ENCODE peak calls at places on chromosomes 5 and 9, in eight cellular contexts. Q is A549, S is SK-N-SH, X is GM23248, U is fibroblast of lung, B is OCI-LY7, A is neuronal stem cell, T is PC-9. Y is an unnamed sample.

GRCh38 chr5:172745836-172746235 is 25.2 kb downstream of the DUSP1 start:
- DNase-seq in Q (no peak), S (no peak), X (no peak), U (no peak), B (no peak), A (no peak), T (no peak), Y (no peak)

GRCh38 chr5:123708074-123708806 is 196.3 kb downstream of the CSNK1G3 start:
- DNase-seq in Q (peak; percentile 20), S (no peak), X (peak; percentile 84), U (peak; percentile 91), B (no peak), A (no peak), T (no peak), Y (no peak)

GRCh38 chr9:78620303-78620702 is 323.4 kb downstream of the PSAT1 start:
- DNase-seq in Q (no peak), S (no peak), X (peak; percentile 60), U (no peak), B (no peak), A (no peak), T (no peak), Y (no peak)

GRCh38 chr5:470961-471749 is 28.2 kb downstream of the EXOC3 start:
- DNase-seq in Q (no peak), S (no peak), X (no peak), U (no peak), B (no peak), A (no peak), T (no peak), Y (no peak)

GRCh38 chr5:10567781-10568321 is 4.0 kb downstream of the ANKRD33B start:
- DNase-seq in Q (no peak), S (no peak), X (peak; percentile 54), U (peak; percentile 45), B (no peak), A (no peak), T (no peak), Y (no peak)

GRCh38 chr5:154446183-154447073 is 631 bp downstream of the SAP30L start:
- DNase-seq in Q (peak; percentile 39), S (peak; percentile 76), X (peak; percentile 87), U (peak; percentile 77), B (peak; percentile 25), A (peak; percentile 57), T (peak; percentile 60), Y (peak; percentile 29)

GRCh38 chr5:141814064-141814982 is 63.9 kb downstream of the PCDH1 start:
- DNase-seq in Q (peak; percentile 55), S (peak; percentile 87), X (peak; percentile 49), U (no peak), B (peak; percentile 43), A (peak; percentile 64), T (peak; percentile 67), Y (no peak)

GRCh38 chr5:96459313-96460109 is 26.5 kb upstream of the PCSK1 start:
- DNase-seq in Q (no peak), S (no peak), X (no peak), U (no peak), B (no peak), A (no peak), T (no peak), Y (no peak)

GRCh38 chr9:133031130-133031422 is 279 bp downstream of the GTF3C5 start:
- DNase-seq in Q (no peak), S (no peak), X (no peak), U (no peak), B (no peak), A (no peak), T (no peak), Y (no peak)

GRCh38 chr9:133030317-133031129 is at the start of gene GTF3C5:
- DNase-seq in Q (peak; percentile 99), S (peak; percentile 98), X (peak; percentile 100), U (peak; percentile 99), B (peak; percentile 99), A (peak; percentile 99), T (peak; percentile 94), Y (peak; percentile 100)

GRCh38 chr9:133031496-133031911 is 707 bp downstream of the GTF3C5 start:
- DNase-seq in Q (peak; percentile 14), S (no peak), X (peak; percentile 20), U (no peak), B (no peak), A (no peak), T (peak; percentile 5), Y (no peak)

GRCh38 chr9:133028221-133028620 is 2.6 kb upstream of the GTF3C5 start:
- DNase-seq in Q (no peak), S (no peak), X (no peak), U (no peak), B (no peak), A (no peak), T (no peak), Y (no peak)

DNA sequence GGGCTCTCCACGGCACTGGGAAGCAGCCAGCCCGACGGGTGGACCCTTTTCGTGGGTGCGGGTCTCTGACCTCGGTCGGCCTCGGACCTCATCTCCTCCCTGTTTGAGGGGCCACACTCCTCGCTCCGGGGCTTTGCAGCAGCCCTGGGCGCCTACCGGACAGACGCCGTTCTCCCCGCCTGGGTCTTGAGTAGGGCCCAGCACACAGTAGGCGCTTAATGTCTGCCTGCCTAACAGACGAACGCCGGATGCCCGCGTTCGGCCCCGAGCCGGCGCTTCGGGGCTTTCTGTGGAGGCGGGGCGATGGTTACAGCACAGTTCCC is 842 bp upstream of the GTF3C5 start:
- DNase-seq in Q (no peak), S (no peak), X (no peak), U (no peak), B (no peak), A (no peak), T (no peak), Y (no peak)
- H3K4me2 ChIP-seq in Q (peak overlapping the region; percentile 92), S (peak overlapping the region; percentile 82), X (peak overlapping the region; percentile 76), U (peak overlapping the region; percentile 76), B (peak overlapping the region; percentile 86), A (peak overlapping the region; percentile 63), T (peak overlapping the region; percentile 95), Y (peak overlapping the region; percentile 71)

GRCh38 chr9:93119703-93119952 is 14.4 kb downstream of the NINJ1 start:
- DNase-seq in Q (no peak), S (no peak), X (no peak), U (no peak), B (no peak), A (no peak), T (no peak), Y (no peak)
- H3K4me2 ChIP-seq in Q (peak overlapping the region; percentile 68), S (peak overlapping the region; percentile 26), X (no peak overlapping the region), U (no peak overlapping the region), B (peak overlapping the region; percentile 28), A (no peak overlapping the region), T (peak overlapping the region; percentile 63), Y (no peak overlapping the region)

DNA sequence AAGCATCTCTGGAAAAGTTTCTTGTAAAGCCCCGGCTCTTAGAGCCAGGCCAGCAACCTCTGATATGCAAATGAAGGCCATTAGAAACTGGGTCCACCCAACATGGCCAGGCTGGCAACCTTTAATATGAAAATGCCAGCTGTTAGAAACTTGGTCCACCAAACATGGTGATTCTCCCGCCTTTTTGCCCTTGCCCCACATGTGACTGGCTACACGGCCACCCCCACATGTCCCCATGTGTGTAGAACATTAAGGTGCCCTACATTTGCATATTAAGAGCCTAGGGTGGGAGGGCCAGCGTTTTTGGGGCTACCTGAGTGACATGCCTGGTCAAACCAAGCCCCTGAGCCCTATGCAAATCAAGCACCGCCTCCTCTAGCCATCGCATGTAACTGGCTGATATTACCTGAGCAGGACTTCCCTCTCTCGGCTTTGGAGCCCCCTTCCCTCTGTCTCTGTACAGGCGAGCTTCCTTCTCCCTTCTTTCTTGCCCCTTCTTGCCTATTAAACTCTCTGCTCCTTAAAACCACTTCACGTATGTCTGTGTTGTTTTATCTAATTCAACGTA is 39.0 kb downstream of the S100Z start:
- DNase-seq in Q (no peak), S (no peak), X (no peak), U (no peak), B (no peak), A (no peak), T (no peak), Y (no peak)
- H3K4me2 ChIP-seq in Q (no peak overlapping the region), S (no peak overlapping the region), X (no peak overlapping the region), U (no peak overlapping the region), B (no peak overlapping the region), A (no peak overlapping the region), T (no peak overlapping the region), Y (no peak overlapping the region)

GRCh38 chr5:55541056-55541635 is 6.4 kb upstream of the PLPP1 start:
- DNase-seq in Q (no peak), S (no peak), X (no peak), U (no peak), B (no peak), A (no peak), T (no peak), Y (no peak)
- H3K4me2 ChIP-seq in Q (no peak overlapping the region), S (no peak overlapping the region), X (no peak overlapping the region), U (no peak overlapping the region), B (no peak overlapping the region), A (no peak overlapping the region), T (no peak overlapping the region), Y (peak overlapping the region; percentile 54)

GRCh38 chr5:157389103-157389502 is 70.9 kb upstream of the NIPAL4 start:
- DNase-seq in Q (no peak), S (no peak), X (no peak), U (no peak), B (no peak), A (no peak), T (no peak), Y (no peak)

GRCh38 chr5:157388148-157388547 is 71.9 kb upstream of the NIPAL4 start:
- DNase-seq in Q (no peak), S (peak; percentile 70), X (peak; percentile 7), U (peak; percentile 68), B (no peak), A (no peak), T (no peak), Y (no peak)

GRCh38 chr5:157387164-157387563 is 72.8 kb upstream of the NIPAL4 start:
- DNase-seq in Q (no peak), S (no peak), X (no peak), U (no peak), B (no peak), A (no peak), T (no peak), Y (no peak)

GRCh38 chr5:157384971-157385709 is 74.9 kb upstream of the NIPAL4 start:
- DNase-seq in Q (peak; percentile 93), S (peak; percentile 72), X (peak; percentile 98), U (peak; percentile 100), B (no peak), A (no peak), T (peak; percentile 75), Y (no peak)

DNA sequence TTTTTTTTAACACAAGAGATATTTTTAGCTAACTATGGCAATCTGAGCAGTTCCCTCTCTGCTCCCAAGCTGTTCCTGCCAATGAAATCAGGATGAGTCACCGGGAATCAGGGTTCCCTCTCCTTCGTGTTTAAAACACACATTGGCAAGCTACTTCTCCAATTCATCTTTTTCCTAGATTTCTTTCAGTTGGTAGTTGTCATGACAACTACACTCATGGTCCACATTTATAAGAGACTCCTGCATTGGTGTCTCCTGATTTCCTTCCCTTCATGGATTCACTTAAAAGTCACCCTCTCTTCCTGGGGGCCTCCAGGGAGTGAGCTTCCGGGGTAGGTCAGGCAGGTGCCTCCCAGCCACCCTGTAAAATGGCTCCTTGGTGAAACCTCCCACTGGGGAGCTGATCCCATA is 72.3 kb upstream of the NIPAL4 start:
- DNase-seq in Q (peak; percentile 85), S (no peak), X (peak; percentile 90), U (peak; percentile 98), B (no peak), A (no peak), T (peak; percentile 20), Y (no peak)
- H3K4me2 ChIP-seq in Q (peak overlapping the region; percentile 60), S (peak overlapping the region; percentile 68), X (peak overlapping the region; percentile 77), U (no peak overlapping the region), B (no peak overlapping the region), A (no peak overlapping the region), T (peak overlapping the region; percentile 39), Y (no peak overlapping the region)

GRCh38 chr5:114191441-114191840 is 170.4 kb upstream of the KCNN2 start:
- DNase-seq in Q (no peak), S (no peak), X (no peak), U (no peak), B (no peak), A (no peak), T (no peak), Y (no peak)
- H3K4me2 ChIP-seq in Q (no peak overlapping the region), S (no peak overlapping the region), X (no peak overlapping the region), U (no peak overlapping the region), B (no peak overlapping the region), A (no peak overlapping the region), T (no peak overlapping the region), Y (no peak overlapping the region)

Y was measured in MM.1S.